ENCODE peak calls at places on chromosome 20, in nine cellular contexts. O is HCT116, X is SK-N-SH, F is HepG2, K is A549, D is endothelial cell of umbilical vein, V is K562, B is GM12878, Q is H1. R is an unnamed sample.

GRCh38 chr20:4065405-4065841 is 50.1 kb upstream of the RNF24 start:
- DNase-seq in V (no peak), X (no peak), F (no peak), K (no peak), B (no peak), Q (no peak), D (peak; percentile 78), O (no peak), R (peak; percentile 93)

GRCh38 chr20:17610566-17611289 is 40.9 kb downstream of the DSTN start:
- DNase-seq in F (no peak), Q (no peak), B (no peak), O (no peak), X (peak; percentile 15), K (no peak), V (no peak), D (peak; percentile 31), R (no peak)

GRCh38 chr20:20411382-20411781 is 43.5 kb downstream of the INSM1 start:
- DNase-seq in O (no peak), Q (no peak), F (no peak), D (no peak), K (no peak), B (no peak), V (no peak), X (no peak), R (no peak)

GRCh38 chr20:63065911-63066310 is 59.1 kb upstream of the BHLHE23 start:
- DNase-seq in O (no peak), K (no peak), V (no peak), F (no peak), X (no peak), Q (no peak), D (no peak), B (no peak), R (no peak)

GRCh38 chr20:17747431-17747846 is 47.7 kb downstream of the BANF2 start:
- DNase-seq in Q (no peak), K (peak; percentile 52), O (peak; percentile 29), F (peak; percentile 34), B (no peak), D (peak; percentile 85), V (peak; percentile 5), X (no peak), R (peak; percentile 24)

GRCh38 chr20:24614341-24614740 is 144.9 kb downstream of the SYNDIG1 start:
- DNase-seq in F (no peak), K (no peak), X (no peak), B (no peak), D (no peak), O (no peak), V (no peak), Q (no peak), R (no peak)

GRCh38 chr20:2747676-2748235 is 52.7 kb downstream of the CPXM1 start:
- DNase-seq in B (no peak), X (no peak), D (no peak), Q (no peak), K (no peak), F (no peak), V (no peak), O (no peak), R (no peak)

GRCh38 chr20:25532971-25533391 is 52.4 kb downstream of the NINL start:
- DNase-seq in K (no peak), V (no peak), B (no peak), Q (no peak), X (no peak), F (no peak), D (peak; percentile 63), O (no peak), R (no peak)

GRCh38 chr20:14431568-14431967 is 94.2 kb upstream of the FLRT3 start:
- DNase-seq in K (no peak), Q (no peak), V (no peak), B (no peak), O (no peak), D (no peak), F (no peak), X (no peak), R (no peak)
- H3K4me3 ChIP-seq in K (no peak overlapping the region), Q (no peak overlapping the region), V (no peak overlapping the region), B (no peak overlapping the region), O (no peak overlapping the region), D (no peak overlapping the region), F (no peak overlapping the region), X (no peak overlapping the region), R (no peak overlapping the region)

GRCh38 chr20:51125774-51126173 is 102.9 kb upstream of the KCNG1 start:
- DNase-seq in O (no peak), K (no peak), Q (no peak), X (no peak), F (no peak), D (no peak), V (no peak), B (no peak), R (no peak)

GRCh38 chr20:51127713-51128112 is 104.8 kb upstream of the KCNG1 start:
- DNase-seq in F (no peak), Q (no peak), V (no peak), O (no peak), D (no peak), K (no peak), B (no peak), X (no peak), R (no peak)

GRCh38 chr20:51129201-51129671 is 106.3 kb upstream of the KCNG1 start:
- DNase-seq in B (no peak), V (no peak), D (no peak), X (peak; percentile 80), K (no peak), O (no peak), F (no peak), Q (no peak), R (no peak)

GRCh38 chr20:51126337-51126736 is 103.4 kb upstream of the KCNG1 start:
- DNase-seq in V (no peak), X (no peak), Q (no peak), O (no peak), D (no peak), F (no peak), K (no peak), B (no peak), R (no peak)

DNA sequence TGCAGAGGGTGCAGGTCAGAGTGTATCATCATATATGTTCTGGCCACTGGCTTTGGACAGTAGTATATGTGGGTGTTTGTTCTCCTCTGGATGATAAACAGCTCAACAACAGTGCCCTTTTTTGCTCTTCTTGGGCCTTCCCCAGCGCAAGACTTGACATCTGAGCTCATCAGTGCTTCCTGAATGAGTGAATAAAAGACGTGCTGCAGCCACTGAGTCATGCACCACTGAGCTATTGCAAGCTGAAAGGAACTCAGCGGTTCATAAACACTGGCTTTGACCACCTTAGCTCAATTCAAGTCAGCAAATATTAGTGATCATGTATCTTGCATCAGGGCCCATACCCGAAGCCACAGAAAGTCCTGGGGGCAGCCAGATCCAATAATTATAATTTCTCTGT is 105.3 kb upstream of the KCNG1 start:
- DNase-seq in K (peak; percentile 21), O (no peak), B (no peak), Q (no peak), D (no peak), V (no peak), F (no peak), X (no peak), R (no peak)
- TF ChIP-seq MAX in K (no peak), O (no peak), B (no peak), Q (no peak), D (no peak), V (no peak), F (no peak), X (peak; percentile 33), R (no peak)

GRCh38 chr20:50932881-50933280 is 1.6 kb upstream of the ADNP start:
- DNase-seq in Q (no peak), F (no peak), D (no peak), K (no peak), X (no peak), B (no peak), O (no peak), V (no peak), R (no peak)

GRCh38 chr20:50931306-50932015 is at the start of gene ADNP:
- DNase-seq in X (peak; percentile 91), D (peak; percentile 95), V (peak; percentile 95), B (peak; percentile 66), F (peak; percentile 88), Q (peak; percentile 90), O (peak; percentile 88), K (peak; percentile 96), R (peak; percentile 96)

GRCh38 chr20:50931048-50931305 is 260 bp downstream of the ADNP start:
- DNase-seq in V (no peak), Q (no peak), K (no peak), D (no peak), F (no peak), O (no peak), B (no peak), X (no peak), R (no peak)

GRCh38 chr20:50930139-50931047 is 844 bp downstream of the ADNP start:
- DNase-seq in X (peak; percentile 47), F (no peak), D (no peak), V (peak; percentile 19), K (peak; percentile 9), Q (no peak), O (no peak), B (no peak), R (peak; percentile 45)

DNA sequence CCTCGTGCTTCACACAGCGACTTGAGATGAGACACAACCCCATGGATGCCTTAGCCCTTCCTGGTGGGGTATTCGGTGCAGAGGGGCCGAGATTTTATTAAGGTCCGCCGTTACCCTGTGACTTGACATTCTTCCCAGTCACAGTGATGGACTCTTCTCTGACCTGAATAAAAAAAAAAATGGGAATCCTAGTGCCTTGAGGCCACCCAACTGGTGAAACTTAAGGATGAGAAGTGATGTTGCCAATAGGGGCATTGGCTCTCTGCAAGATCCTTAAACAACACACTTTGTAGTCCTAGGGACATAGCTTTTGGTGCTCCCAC is 740 bp upstream of the ADNP start:
- DNase-seq in X (no peak), V (no peak), O (no peak), F (no peak), B (no peak), K (no peak), Q (no peak), D (peak; percentile 22), R (no peak)
- H3K4me3 ChIP-seq in X (peak overlapping the region; percentile 49), V (peak overlapping the region; percentile 71), O (no peak overlapping the region), F (no peak overlapping the region), B (peak overlapping the region; percentile 55), K (peak overlapping the region; percentile 83), Q (peak overlapping the region; percentile 58), D (peak overlapping the region; percentile 3), R (peak overlapping the region; percentile 36)

GRCh38 chr20:53656653-53657288 is 63.1 kb upstream of the ZNF217 start:
- DNase-seq in Q (no peak), D (no peak), V (no peak), O (no peak), K (no peak), B (no peak), F (no peak), X (no peak), R (peak; percentile 52)

GRCh38 chr20:53652859-53653520 is 59.4 kb upstream of the ZNF217 start:
- DNase-seq in O (no peak), F (no peak), K (no peak), D (no peak), V (peak; percentile 45), Q (no peak), X (no peak), B (no peak), R (peak; percentile 67)

GRCh38 chr20:53655909-53656652 is 62.4 kb upstream of the ZNF217 start:
- DNase-seq in K (no peak), X (no peak), V (no peak), O (no peak), D (no peak), F (no peak), Q (no peak), B (no peak), R (no peak)

GRCh38 chr20:53654932-53655674 is 61.5 kb upstream of the ZNF217 start:
- DNase-seq in K (peak; percentile 53), V (peak; percentile 47), D (no peak), B (no peak), X (no peak), F (no peak), Q (no peak), O (no peak), R (peak; percentile 72)

DNA sequence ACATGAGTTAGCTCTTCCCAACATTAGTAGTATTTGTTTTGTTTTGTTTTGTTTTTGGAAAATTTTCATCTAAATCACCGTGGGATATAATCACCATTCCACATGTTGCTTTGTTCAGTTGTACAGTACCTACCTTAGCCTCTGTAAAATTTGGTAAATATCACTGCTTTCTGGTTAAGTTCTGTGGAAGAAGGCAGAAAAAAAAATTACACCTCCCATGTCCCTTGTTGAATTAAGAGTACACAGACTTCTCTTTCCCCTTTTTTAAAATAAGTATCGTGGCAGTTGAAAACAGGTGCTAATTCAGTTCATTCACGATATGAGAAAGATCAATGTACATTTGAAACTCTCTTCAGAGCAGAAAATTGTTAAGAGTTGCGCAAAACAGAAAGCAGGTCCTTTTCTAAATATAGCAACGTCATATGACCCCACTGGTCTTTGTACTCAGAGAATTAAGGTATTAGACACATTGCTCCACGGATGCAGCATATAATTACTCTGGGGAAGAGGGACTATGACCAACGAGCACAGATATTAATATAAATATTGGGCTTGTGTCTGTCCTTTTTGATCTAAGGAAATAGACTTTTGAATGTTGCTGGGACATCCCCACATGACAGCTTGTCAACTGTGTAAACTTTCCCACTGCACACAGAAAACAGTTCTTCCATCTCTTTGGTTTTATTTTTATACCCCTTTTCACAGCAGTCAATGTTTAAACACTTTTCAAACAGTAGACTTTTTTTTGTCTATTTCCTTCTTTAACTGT is 58.6 kb upstream of the ZNF217 start:
- DNase-seq in B (peak; percentile 93), F (peak; percentile 97), X (no peak), D (no peak), V (peak; percentile 59), K (peak; percentile 38), O (no peak), Q (no peak), R (peak; percentile 78)
- TF ChIP-seq MAX in B (no peak), F (peak; percentile 41), X (no peak), D (no peak), V (no peak), K (no peak), O (no peak), Q (no peak), R (peak; percentile 34)